ENCODE peak calls at places on chromosomes 4 and X, in four cellular contexts. U is SK-N-SH, P is GM23338, X is left lung. M is an unnamed sample.

GRCh38 chrX:3384330-3384729 is 37.9 kb upstream of the MXRA5 start:
- DNase-seq in U (no peak), P (no peak), X (no peak), M (peak)

GRCh38 chr4:57083107-57083506 is 27.1 kb downstream of the IGFBP7 start:
- DNase-seq in U (no peak), P (no peak), X (no peak), M (no peak)

GRCh38 chr4:138199568-138200235 is 42.4 kb downstream of the SLC7A11 start:
- DNase-seq in U (no peak), P (peak), X (no peak), M (peak)

GRCh38 chr4:56252561-56253152 is 134.6 kb downstream of the AASDH start:
- DNase-seq in U (no peak), P (no peak), X (no peak), M (no peak)

GRCh38 chr4:52976523-52977230 is 114.6 kb downstream of the RASL11B start:
- DNase-seq in U (no peak), P (no peak), X (no peak), M (no peak)

GRCh38 chrX:17046478-17047097 is 100.1 kb downstream of the REPS2 start:
- DNase-seq in U (peak), P (peak), X (no peak), M (peak)

GRCh38 chr4:40040908-40041307 is 15.7 kb upstream of the N4BP2 start:
- DNase-seq in U (no peak), P (no peak), X (no peak), M (no peak)

GRCh38 chr4:119666653-119667091 is 38.1 kb upstream of the PDE5A start:
- DNase-seq in U (no peak), P (no peak), X (no peak), M (no peak)

GRCh38 chr4:183657564-183657963 is 1.4 kb downstream of the RWDD4 start:
- DNase-seq in U (no peak), P (no peak), X (no peak), M (peak)

GRCh38 chrX:39653656-39654055 is 444.1 kb downstream of the BCOR start:
- DNase-seq in U (no peak), P (peak), X (no peak), M (no peak)

GRCh38 chrX:44071847-44072545 is 98.8 kb upstream of the NDP start:
- DNase-seq in U (no peak), P (no peak), X (no peak), M (peak)

GRCh38 chrX:150569155-150569477 is 695 bp downstream of the MTM1 start:
- DNase-seq in U (no peak), P (no peak), X (no peak), M (peak)

GRCh38 chr4:176970853-176971252 is 178.1 kb upstream of the VEGFC start:
- DNase-seq in U (no peak), P (no peak), X (no peak), M (no peak)

GRCh38 chrX:70134116-70134477 is 850 bp downstream of the IGBP1 start:
- DNase-seq in U (no peak), P (peak), X (no peak), M (peak)

GRCh38 chr4:176277162-176277904 is 8.3 kb upstream of the ASB5 start:
- DNase-seq in U (peak), P (peak), X (peak), M (peak)

GRCh38 chrX:132426695-132427281 is 62.0 kb downstream of the MBNL3 start:
- DNase-seq in U (no peak), P (no peak), X (no peak), M (peak)

GRCh38 chrX:11351375-11352295 is 58.4 kb downstream of the AMELX start:
- DNase-seq in U (no peak), P (no peak), X (peak), M (peak)

GRCh38 chrX:110123331-110123782 is 120.4 kb downstream of the TMEM164 start:
- DNase-seq in U (no peak), P (no peak), X (no peak), M (peak)

GRCh38 chrX:130144509-130144908 is 21.1 kb downstream of the AIFM1 start:
- DNase-seq in U (no peak), P (no peak), X (no peak), M (peak)

GRCh38 chrX:130080791-130081367 is 29.4 kb downstream of the ELF4 start:
- DNase-seq in U (no peak), P (no peak), X (no peak), M (no peak)

GRCh38 chr4:101790521-101791188 is at the start of gene BANK1:
- DNase-seq in U (peak), P (peak), X (peak), M (peak)

GRCh38 chr4:84726356-84726755 is 143.4 kb downstream of the CDS1 start:
- DNase-seq in U (no peak), P (no peak), X (no peak), M (no peak)

DNA sequence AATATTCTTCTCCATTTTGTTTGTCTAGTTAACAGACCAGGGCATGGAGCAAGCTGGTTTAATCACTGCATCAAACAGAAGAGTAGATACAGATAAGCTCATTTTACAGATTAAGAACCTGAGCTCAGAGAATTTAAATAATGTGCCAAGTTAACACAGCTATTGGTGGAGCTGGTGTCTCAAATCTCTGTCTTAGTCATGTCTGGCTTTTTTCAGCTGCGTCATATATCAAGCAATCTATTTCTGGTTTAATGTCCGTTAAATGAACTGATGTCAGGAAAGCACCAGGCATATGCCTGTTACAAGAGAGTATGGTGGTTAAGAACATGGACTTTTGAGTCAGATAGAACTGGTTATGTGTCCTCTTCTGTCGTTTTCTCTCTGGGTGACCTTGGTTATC is 79.8 kb upstream of the ADGRA3 start:
- DNase-seq in U (peak), P (no peak), X (no peak), M (no peak)
- H3K4me3 ChIP-seq in U (no peak), P (no peak), X (no peak), M (no peak)

DNA sequence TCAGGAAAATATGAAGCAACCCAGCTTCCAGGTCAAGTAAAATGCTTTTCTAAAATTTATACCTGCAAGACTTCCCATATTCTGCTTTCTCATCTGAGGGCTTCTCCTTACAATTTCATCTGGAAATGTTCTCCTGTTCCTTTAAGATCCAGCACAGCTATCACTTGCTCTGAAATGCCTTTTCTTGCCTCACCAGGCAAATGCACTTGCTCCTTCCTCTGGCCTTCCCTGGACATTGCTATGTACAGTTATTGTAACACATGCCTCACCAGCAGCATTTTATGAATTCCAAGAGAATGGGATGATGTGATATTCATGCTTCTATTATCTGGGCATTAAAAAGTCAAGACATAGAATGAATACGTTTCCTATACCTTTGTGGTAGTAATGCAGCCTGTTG is 842.1 kb upstream of the INTU start:
- DNase-seq in U (no peak), P (no peak), X (no peak), M (peak)
- TF ChIP-seq CTCF in U (no peak), P (no peak), X (no peak), M (peak)

GRCh38 chrX:37817579-37817978 is 29.8 kb downstream of the DYNLT3 start:
- DNase-seq in U (no peak), P (no peak), X (no peak), M (no peak)
- H3K4me3 ChIP-seq in U (no peak), P (no peak), X (no peak), M (no peak)

GRCh38 chrX:135099493-135099783 is 20.9 kb downstream of the ETDB start:
- DNase-seq in U (no peak), P (no peak), X (no peak), M (no peak)

GRCh38 chrX:135089126-135089525 is 31.2 kb downstream of the ETDB start:
- DNase-seq in U (no peak), P (no peak), X (no peak), M (no peak)

GRCh38 chrX:135095715-135096114 is 24.6 kb downstream of the ETDB start:
- DNase-seq in U (no peak), P (no peak), X (no peak), M (no peak)

DNA sequence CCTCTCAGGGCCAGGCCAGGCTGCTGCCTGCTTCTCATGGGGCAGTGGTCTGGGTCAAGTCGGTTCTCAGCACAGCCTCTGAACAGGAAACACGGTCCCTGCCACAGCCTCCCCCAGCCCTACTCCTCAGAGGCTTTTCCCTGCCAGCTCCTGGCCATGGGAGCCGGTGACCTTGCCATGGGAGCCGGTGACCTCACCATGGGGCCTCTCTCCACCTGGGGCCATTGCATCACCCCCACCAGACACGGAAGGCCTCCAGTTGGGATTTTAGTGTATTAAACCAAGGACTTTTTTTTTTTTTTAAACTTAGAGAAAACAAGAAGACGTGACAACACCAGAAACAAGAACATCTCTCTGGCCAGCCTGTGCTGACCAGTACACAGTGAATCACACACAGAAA is 25.6 kb downstream of the ETDB start:
- DNase-seq in U (no peak), P (no peak), X (no peak), M (peak)
- TF ChIP-seq CTCF in U (no peak), P (no peak), X (no peak), M (no peak)

DNA sequence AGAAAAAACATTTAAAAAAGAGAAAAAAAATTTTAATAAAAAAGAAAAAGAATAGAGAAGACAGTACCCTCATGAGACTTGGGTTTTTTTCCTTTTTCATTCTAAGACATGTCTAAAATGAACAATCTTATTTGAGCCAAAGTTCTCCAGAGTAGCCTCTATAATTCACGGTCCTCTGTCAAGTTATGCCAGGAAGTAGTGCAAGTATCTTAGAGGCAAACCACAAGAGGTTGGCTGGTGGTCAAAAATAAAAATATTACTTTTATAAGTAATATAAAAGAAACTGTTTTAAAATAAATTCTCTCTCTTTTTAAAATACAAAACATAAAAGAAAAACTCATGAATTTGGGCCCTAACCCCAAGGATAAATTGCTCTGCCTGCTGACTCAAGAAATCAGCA is 26.5 kb downstream of the HNRNPDL start:
- DNase-seq in U (no peak), P (no peak), X (no peak), M (peak)
- H3K4me3 ChIP-seq in U (no peak), P (no peak), X (no peak), M (no peak)

DNA sequence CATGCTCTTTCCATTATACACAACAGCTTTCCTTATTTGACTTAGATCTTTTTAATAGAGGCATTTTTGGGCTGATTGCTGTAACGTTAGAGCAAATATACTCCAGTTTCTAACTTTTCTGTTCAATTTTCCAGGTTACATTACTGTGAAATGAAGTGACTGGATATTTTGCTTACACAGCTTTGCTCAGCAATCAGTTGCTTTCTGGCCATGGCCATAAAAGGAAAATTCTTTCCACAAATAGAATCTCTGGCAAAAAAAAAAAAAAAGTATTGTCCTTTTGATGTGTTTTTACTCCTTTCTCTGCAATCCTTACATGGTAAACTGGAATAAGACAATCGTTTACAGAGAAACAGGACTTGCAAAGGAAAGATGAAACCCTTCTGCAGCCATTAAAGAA is 146.3 kb downstream of the PCDH7 start:
- DNase-seq in U (no peak), P (no peak), X (no peak), M (peak)
- TF ChIP-seq CTCF in U (no peak), P (no peak), X (no peak), M (no peak)

DNA sequence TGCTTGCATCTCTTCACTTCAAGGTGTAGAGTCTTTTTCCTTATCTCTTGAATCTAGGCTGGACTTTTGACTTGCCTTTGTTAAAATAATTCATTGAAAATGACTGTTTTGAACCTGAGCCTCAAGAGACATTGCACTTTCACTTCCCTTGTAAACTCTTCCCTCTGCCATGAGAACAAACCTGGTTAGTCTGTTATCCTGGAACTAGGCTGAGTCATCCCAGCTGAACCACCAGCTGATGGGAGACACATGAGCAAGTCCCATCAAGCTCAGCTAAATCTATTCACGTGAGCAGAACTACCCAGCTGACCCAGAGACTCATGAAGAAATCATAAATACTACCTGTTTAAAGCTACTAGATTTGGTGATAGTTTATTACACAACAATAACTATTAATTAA is 202.3 kb upstream of the CENPE start:
- DNase-seq in U (no peak), P (no peak), X (no peak), M (peak)
- H3K4me3 ChIP-seq in U (no peak), P (no peak), X (no peak), M (no peak)

GRCh38 chrX:21972721-21973120 is 32.2 kb downstream of the SMS start:
- DNase-seq in U (no peak), P (peak), X (no peak), M (peak)
- TF ChIP-seq CTCF in U (peak), P (peak), X (no peak), M (peak)